ENCODE peak calls at places on chromosomes 7 and 10, in four cellular contexts. O is left ventricle myocardium inferior, S is transverse colon, M is lower lobe of right lung. A is an unnamed sample.

GRCh38 chr10:35640474-35640873 is 1.6 kb downstream of the FZD8 start:
- DNase-seq in O (peak), S (peak), M (peak), A (no peak)

GRCh38 chr7:111499027-111499426 is 63.3 kb downstream of the IMMP2L start:
- DNase-seq in S (no peak), O (no peak), M (no peak), A (no peak)

GRCh38 chr7:39504963-39505362 is 61.2 kb upstream of the YAE1 start:
- DNase-seq in O (no peak), S (no peak), M (no peak), A (no peak)

GRCh38 chr7:127571741-127572505 is 13.5 kb downstream of the GCC1 start:
- DNase-seq in M (no peak), S (no peak), O (no peak), A (no peak)

GRCh38 chr7:101861223-101861775 is 43.9 kb downstream of the CUX1 start:
- DNase-seq in M (no peak), O (no peak), S (no peak), A (no peak)

GRCh38 chr10:67115972-67116371 is 190.1 kb downstream of the LRRTM3 start:
- DNase-seq in S (no peak), M (no peak), O (no peak), A (no peak)

GRCh38 chr10:92208736-92209135 is 82.1 kb downstream of the CPEB3 start:
- DNase-seq in S (no peak), O (no peak), M (no peak), A (no peak)

GRCh38 chr10:50426485-50426884 is 175.2 kb upstream of the ASAH2 start:
- DNase-seq in O (no peak), S (no peak), M (no peak), A (no peak)

GRCh38 chr10:75398630-75399460 is 2.7 kb downstream of the ZNF503 start:
- DNase-seq in S (peak), O (peak), M (peak), A (peak)

GRCh38 chr7:95865716-95866371 is 93.5 kb downstream of the DYNC1I1 start:
- DNase-seq in O (no peak), S (no peak), M (no peak), A (no peak)

GRCh38 chr7:26091933-26092332 is 60.1 kb upstream of the NFE2L3 start:
- DNase-seq in O (no peak), S (no peak), M (no peak), A (no peak)

GRCh38 chr7:93902777-93903423 is 3.5 kb upstream of the GNGT1 start:
- DNase-seq in O (no peak), S (no peak), M (no peak), A (no peak)

GRCh38 chr7:455110-455928 is 64.3 kb downstream of the PDGFA start:
- DNase-seq in O (peak), S (peak), M (peak), A (peak)

GRCh38 chr7:103150192-103150591 is 1.3 kb upstream of the NAPEPLD start:
- DNase-seq in O (no peak), S (peak), M (no peak), A (no peak)

GRCh38 chr7:86644282-86645173 is 819 bp downstream of the GRM3 start:
- DNase-seq in O (no peak), S (no peak), M (no peak), A (no peak)

GRCh38 chr10:118567701-118568248 is 27.7 kb downstream of the PRLHR start:
- DNase-seq in S (no peak), O (no peak), M (no peak), A (no peak)

GRCh38 chr10:1654247-1654646 is 83.1 kb downstream of the ADARB2 start:
- DNase-seq in M (no peak), S (no peak), O (no peak), A (peak)

GRCh38 chr7:103148994-103149807 is at the start of gene NAPEPLD:
- DNase-seq in S (peak), M (peak), O (peak), A (peak)

GRCh38 chr10:52701647-52702046 is 70.9 kb downstream of the MBL2 start:
- DNase-seq in M (no peak), S (no peak), O (no peak), A (no peak)

GRCh38 chr7:66296-66695 is 126.1 kb upstream of the FAM20C start:
- DNase-seq in M (peak), O (no peak), S (no peak), A (no peak)

GRCh38 chr10:77240042-77240619 is 397.5 kb downstream of the KCNMA1 start:
- DNase-seq in M (no peak), O (no peak), S (no peak), A (no peak)

GRCh38 chr7:88638583-88638982 is 120.9 kb upstream of the ZNF804B start:
- DNase-seq in O (no peak), M (no peak), S (no peak), A (no peak)

GRCh38 chr10:75402486-75403143 is 1.1 kb upstream of the ZNF503 start:
- DNase-seq in S (peak), M (peak), O (peak), A (no peak)

GRCh38 chr10:22252286-22252800 is 34.5 kb upstream of the EBLN1 start:
- DNase-seq in S (peak), O (peak), M (peak), A (no peak)

GRCh38 chr10:50990568-50991495 is 83.5 kb upstream of the PRKG1 start:
- DNase-seq in S (peak), O (peak), M (peak), A (no peak)

GRCh38 chr7:155009570-155010157 is 6.7 kb upstream of the PAXIP1 start:
- DNase-seq in M (no peak), S (no peak), O (no peak), A (no peak)

GRCh38 chr10:112852308-112852707 is 97.7 kb upstream of the TCF7L2 start:
- DNase-seq in M (peak), O (no peak), S (peak), A (no peak)

GRCh38 chr10:46557319-46558140 is 1.1 kb upstream of the GPRIN2 start:
- DNase-seq in M (peak), S (peak), O (peak), A (peak)

DNA sequence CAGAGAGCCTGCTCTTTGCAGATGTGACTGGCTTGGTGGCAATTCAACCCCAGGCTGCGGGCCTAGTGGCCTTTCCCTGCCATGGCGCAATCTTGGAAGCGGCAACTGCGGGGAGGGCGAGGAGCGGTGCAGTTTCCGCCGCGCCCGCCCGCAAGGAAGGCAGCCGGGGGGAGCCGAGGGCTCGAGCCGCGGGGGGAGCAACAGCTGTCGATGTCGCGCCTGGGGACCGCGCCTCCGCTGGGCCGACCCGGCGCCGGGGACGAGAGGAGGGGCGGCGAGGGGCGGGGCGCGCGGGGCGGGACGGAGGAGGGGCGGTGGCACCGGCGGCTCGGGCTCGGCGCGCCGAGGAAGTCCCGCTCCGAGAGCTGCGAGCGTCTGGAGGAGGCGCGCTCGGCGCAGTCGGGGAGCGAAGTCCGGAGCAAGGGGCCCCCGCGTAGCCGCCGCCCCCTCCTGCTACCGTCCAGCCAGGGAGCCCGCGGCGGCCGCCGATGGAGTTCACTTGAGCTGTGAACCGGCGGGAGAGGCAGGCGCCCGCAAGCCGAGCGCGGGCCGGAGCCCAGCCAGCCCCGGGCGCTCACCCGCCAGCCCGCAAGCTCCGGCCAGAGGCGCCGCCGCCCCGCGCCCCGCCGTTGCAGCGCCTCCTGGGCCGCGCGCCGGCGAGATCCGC is 438.1 kb upstream of the GALNT17 start:
- DNase-seq in O (peak), M (peak), S (peak), A (no peak)
- TF ChIP-seq CTCF in O (peak), M (peak), S (peak), A (peak)

GRCh38 chr10:61355211-61355610 is 98.0 kb downstream of the TMEM26 start:
- DNase-seq in S (no peak), M (no peak), O (no peak), A (no peak)

GRCh38 chr10:61354538-61354937 is 98.6 kb downstream of the TMEM26 start:
- DNase-seq in M (no peak), S (no peak), O (no peak), A (no peak)

GRCh38 chr10:61346946-61347345 is 106.2 kb downstream of the TMEM26 start:
- DNase-seq in O (no peak), S (no peak), M (no peak), A (no peak)

GRCh38 chr10:61350794-61351193 is 102.4 kb downstream of the TMEM26 start:
- DNase-seq in M (no peak), O (no peak), S (no peak), A (no peak)

DNA sequence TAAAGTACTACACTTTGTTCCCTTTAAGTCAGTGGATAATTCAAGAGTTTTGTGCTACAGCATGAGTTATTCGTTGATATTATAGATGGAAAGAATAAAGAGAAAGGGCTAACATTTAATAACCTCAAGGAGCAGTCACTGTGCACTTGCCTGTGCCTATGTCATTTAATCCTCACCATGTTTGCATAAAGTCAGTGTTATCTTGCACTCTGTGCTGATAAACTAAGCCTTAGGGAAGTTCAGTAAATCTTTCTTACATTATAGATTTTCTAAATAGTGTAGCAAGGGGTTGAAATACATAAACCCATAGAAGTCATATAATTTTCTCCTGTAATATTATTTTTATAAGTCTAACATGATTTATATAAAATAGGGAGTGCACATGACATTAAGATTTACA is 103.1 kb downstream of the TMEM26 start:
- DNase-seq in O (no peak), S (no peak), M (no peak), A (no peak)
- TF ChIP-seq CTCF in O (no peak), S (no peak), M (no peak), A (no peak)

GRCh38 chr7:132618271-132618955 is 42.1 kb upstream of the PLXNA4 start:
- DNase-seq in O (no peak), M (no peak), S (no peak), A (no peak)

GRCh38 chr7:132618956-132619305 is 42.7 kb upstream of the PLXNA4 start:
- DNase-seq in S (no peak), M (no peak), O (no peak), A (no peak)

GRCh38 chr7:132613737-132614136 is 37.5 kb upstream of the PLXNA4 start:
- DNase-seq in M (no peak), S (no peak), O (no peak), A (no peak)

GRCh38 chr7:132611056-132611455 is 34.8 kb upstream of the PLXNA4 start:
- DNase-seq in M (no peak), S (no peak), O (no peak), A (no peak)

DNA sequence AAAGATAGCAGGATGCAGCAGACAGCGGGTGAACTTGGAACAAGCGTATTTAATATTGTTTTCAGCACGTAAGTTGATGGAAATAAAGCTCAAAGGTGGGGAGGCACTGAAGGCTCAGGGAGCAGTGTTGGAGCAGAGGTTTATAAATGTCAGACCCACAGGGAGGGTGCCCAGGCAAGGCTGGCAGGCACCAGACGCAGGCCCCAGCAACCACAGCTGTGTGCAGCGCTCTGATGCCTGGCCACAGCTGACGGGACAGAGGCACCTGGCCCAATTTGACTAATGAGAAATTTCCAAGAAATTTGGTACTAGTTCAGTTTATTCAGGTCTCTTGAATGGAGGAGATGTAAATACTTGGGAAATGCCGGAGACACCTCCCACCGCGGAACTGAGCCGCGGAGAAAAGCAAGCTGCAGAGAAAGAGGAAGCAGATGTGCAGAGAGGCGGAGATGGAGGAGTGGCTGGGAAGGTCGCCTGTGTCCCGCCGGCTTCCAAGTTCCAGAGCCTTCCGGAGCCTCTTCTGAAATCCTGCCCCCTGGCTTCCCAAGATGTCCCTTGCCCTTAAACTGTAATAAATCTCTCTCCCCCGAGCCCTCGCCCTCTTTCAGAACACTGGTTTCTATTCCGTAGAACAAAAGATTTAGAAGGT is 38.3 kb upstream of the PLXNA4 start:
- DNase-seq in S (peak), M (peak), O (peak), A (no peak)
- TF ChIP-seq CTCF in S (no peak), M (no peak), O (peak), A (peak)

DNA sequence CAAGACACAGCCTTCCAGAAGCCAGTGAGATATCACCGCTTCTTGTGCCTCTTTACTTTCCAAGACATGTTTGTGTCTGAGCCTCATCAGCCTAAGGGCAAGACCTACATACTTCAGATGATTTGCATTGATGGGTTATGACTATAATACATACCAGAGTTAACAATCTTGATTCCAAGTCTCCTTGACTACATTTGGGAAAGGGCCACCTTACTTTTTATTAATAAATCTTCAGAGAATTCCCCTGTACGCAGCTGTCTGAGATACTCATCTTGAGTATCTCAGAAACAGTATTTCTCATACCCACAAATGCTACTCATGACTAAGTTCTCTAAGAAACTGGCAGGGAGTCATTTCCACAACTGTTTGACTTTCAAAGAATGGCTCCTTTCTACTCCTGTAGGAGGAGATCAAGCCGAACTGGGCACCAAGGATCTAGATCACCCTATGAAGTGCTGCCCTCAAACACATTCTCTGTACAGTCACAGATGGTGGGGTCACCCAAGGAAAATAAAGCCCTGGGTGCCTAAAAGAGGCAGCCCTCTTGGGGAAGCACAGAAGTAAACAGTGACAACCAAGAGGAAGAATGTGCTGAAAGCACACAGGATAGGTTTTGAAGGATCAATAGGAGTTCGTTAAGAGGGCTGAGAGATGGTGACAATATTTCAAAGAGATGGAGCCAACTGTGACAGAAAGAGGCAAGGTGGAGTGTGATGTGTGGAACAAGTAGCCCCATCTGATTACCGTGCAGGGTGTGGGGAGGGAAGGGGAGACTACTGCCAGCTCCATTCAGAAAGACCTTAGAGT is 138.9 kb downstream of the JAZF1 start:
- DNase-seq in M (no peak), S (no peak), O (no peak), A (no peak)
- TF ChIP-seq CTCF in M (no peak), S (no peak), O (no peak), A (no peak)

DNA sequence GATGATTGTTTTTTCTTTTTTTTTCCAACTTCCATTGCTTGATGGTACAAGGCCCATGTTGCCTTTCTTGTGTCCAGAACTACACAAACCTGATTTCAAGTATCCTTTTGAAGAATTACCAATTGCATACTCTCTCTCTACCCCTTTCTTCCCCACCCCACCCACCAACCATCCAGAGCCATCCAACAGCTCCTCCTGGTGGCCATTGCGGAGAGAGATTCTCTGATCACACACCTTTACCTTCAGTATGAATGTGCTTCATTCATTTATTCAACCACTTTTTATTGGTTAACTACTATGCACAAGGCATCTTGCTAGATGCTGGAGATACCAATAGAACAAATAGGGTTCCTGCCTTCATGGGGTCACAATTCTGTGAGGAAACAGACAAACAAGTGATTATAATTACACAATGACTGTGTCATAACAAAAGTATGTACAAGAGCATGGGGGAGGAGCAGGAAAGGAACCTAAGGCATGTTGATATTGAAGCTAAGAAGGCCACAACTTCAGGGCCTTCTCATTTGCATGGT is 297.1 kb upstream of the LYZL1 start:
- DNase-seq in O (peak), S (peak), M (no peak), A (no peak)
- TF ChIP-seq CTCF in O (peak), S (peak), M (peak), A (peak)

DNA sequence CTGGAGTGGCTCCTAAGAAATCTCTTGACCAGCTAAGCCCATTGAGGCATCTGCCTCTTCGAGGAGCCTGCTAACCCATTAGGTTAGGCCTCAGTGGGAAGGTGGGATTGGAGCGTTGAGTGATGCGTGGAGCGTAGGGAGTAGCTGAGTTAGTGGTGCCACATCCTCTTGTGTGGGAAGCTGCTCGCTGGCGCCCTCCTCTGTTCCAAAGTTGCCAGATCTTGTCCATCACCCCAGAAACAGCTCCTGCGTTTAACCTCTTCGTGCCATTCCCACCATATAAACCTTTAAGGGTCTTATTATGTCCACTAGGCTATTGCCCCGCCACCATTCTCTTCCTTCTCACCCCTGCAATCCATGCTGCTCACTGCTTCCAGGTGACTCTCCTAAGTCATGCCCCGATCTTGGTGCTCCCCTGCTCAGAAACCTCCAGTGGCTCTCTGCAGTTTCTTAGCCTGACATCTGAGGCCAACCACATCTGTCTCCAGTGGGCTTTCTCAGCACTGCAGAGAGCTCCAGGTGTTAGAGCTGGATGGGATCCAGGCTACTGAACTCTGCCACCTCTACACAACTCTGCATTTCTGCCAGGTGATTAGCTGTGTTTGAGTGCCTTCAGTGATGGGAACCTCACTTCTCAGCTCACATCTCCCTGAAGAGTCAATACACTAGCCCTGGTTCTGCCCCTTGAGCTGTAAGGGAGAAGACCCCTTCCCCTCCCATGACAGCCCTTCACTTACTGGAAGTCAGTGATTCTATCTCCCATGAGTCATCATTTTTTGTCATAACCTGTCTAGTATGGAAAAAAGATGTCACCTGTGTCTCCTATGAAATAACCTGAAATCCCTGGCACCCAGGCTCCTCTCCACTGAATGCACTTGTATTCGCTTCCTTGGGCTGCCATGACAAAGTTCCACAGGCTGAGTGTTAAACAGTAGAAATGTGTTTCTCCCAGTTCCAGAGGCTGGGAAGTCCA is 65.0 kb upstream of the FGFR2 start:
- DNase-seq in S (peak), O (no peak), M (no peak), A (no peak)
- TF ChIP-seq CTCF in S (peak), O (no peak), M (no peak), A (peak)

A was measured in chondrocyte.